ENCODE peak calls at places on chromosomes 2 and 18, in six cellular contexts. One of them, this sample, is unnamed.

GRCh38 chr2:232888099-232888836 is 18.2 kb downstream of the SNORC start:
- DNase-seq in stimulated activated CD4-positive, alpha-beta T cell treated with anti-CD3 and anti-CD28 coated beads, Interleukin-1b, Interleukin-23, amount 100 ng/mL, for 4 hours: no peak
- DNase-seq in naive thymus-derived CD4-positive, alpha-beta T cell: no peak
- DNase-seq in activated naive CD4-positive, alpha-beta T cell treated with anti-CD3 and anti-CD28 coated beads for 36 hours: no peak
- DNase-seq in astrocyte of the spinal cord: no peak
- DNase-seq in activated CD4-positive, alpha-beta T cell treated with anti-CD3 and anti-CD28 coated beads for 1 hour: no peak
- DNase-seq in this sample: no peak

GRCh38 chr2:219327719-219328118 is 4.8 kb downstream of the RESP18 start:
- DNase-seq in stimulated activated CD4-positive, alpha-beta T cell treated with anti-CD3 and anti-CD28 coated beads, Interleukin-1b, Interleukin-23, amount 100 ng/mL, for 4 hours: no peak
- DNase-seq in naive thymus-derived CD4-positive, alpha-beta T cell: no peak
- DNase-seq in activated naive CD4-positive, alpha-beta T cell treated with anti-CD3 and anti-CD28 coated beads for 36 hours: no peak
- DNase-seq in astrocyte of the spinal cord: no peak
- DNase-seq in activated CD4-positive, alpha-beta T cell treated with anti-CD3 and anti-CD28 coated beads for 1 hour: no peak
- DNase-seq in this sample: no peak

GRCh38 chr2:26448651-26449050 is 29.3 kb downstream of the OTOF start:
- DNase-seq in stimulated activated CD4-positive, alpha-beta T cell treated with anti-CD3 and anti-CD28 coated beads, Interleukin-1b, Interleukin-23, amount 100 ng/mL, for 4 hours: no peak
- DNase-seq in naive thymus-derived CD4-positive, alpha-beta T cell: no peak
- DNase-seq in activated naive CD4-positive, alpha-beta T cell treated with anti-CD3 and anti-CD28 coated beads for 36 hours: no peak
- DNase-seq in astrocyte of the spinal cord: no peak
- DNase-seq in activated CD4-positive, alpha-beta T cell treated with anti-CD3 and anti-CD28 coated beads for 1 hour: no peak
- DNase-seq in this sample: no peak

GRCh38 chr2:74044999-74045398 is 60.3 kb downstream of the TET3 start:
- DNase-seq in stimulated activated CD4-positive, alpha-beta T cell treated with anti-CD3 and anti-CD28 coated beads, Interleukin-1b, Interleukin-23, amount 100 ng/mL, for 4 hours: no peak
- DNase-seq in naive thymus-derived CD4-positive, alpha-beta T cell: no peak
- DNase-seq in activated naive CD4-positive, alpha-beta T cell treated with anti-CD3 and anti-CD28 coated beads for 36 hours: no peak
- DNase-seq in astrocyte of the spinal cord: no peak
- DNase-seq in activated CD4-positive, alpha-beta T cell treated with anti-CD3 and anti-CD28 coated beads for 1 hour: no peak
- DNase-seq in this sample: no peak

GRCh38 chr2:45009928-45010705 is 865 bp upstream of the SIX2 start:
- DNase-seq in stimulated activated CD4-positive, alpha-beta T cell treated with anti-CD3 and anti-CD28 coated beads, Interleukin-1b, Interleukin-23, amount 100 ng/mL, for 4 hours: no peak
- DNase-seq in naive thymus-derived CD4-positive, alpha-beta T cell: no peak
- DNase-seq in activated naive CD4-positive, alpha-beta T cell treated with anti-CD3 and anti-CD28 coated beads for 36 hours: no peak
- DNase-seq in astrocyte of the spinal cord: peak
- DNase-seq in activated CD4-positive, alpha-beta T cell treated with anti-CD3 and anti-CD28 coated beads for 1 hour: no peak
- DNase-seq in this sample: peak

GRCh38 chr2:27041708-27042107 is 8.9 kb downstream of the TMEM214 start:
- DNase-seq in stimulated activated CD4-positive, alpha-beta T cell treated with anti-CD3 and anti-CD28 coated beads, Interleukin-1b, Interleukin-23, amount 100 ng/mL, for 4 hours: no peak
- DNase-seq in naive thymus-derived CD4-positive, alpha-beta T cell: no peak
- DNase-seq in activated naive CD4-positive, alpha-beta T cell treated with anti-CD3 and anti-CD28 coated beads for 36 hours: no peak
- DNase-seq in astrocyte of the spinal cord: peak
- DNase-seq in activated CD4-positive, alpha-beta T cell treated with anti-CD3 and anti-CD28 coated beads for 1 hour: no peak
- DNase-seq in this sample: no peak

GRCh38 chr2:190563109-190563508 is 28.6 kb upstream of the NEMP2 start:
- DNase-seq in stimulated activated CD4-positive, alpha-beta T cell treated with anti-CD3 and anti-CD28 coated beads, Interleukin-1b, Interleukin-23, amount 100 ng/mL, for 4 hours: peak
- DNase-seq in naive thymus-derived CD4-positive, alpha-beta T cell: no peak
- DNase-seq in activated naive CD4-positive, alpha-beta T cell treated with anti-CD3 and anti-CD28 coated beads for 36 hours: peak
- DNase-seq in astrocyte of the spinal cord: no peak
- DNase-seq in activated CD4-positive, alpha-beta T cell treated with anti-CD3 and anti-CD28 coated beads for 1 hour: peak
- DNase-seq in this sample: no peak

GRCh38 chr2:101596346-101596745 is 101.2 kb upstream of the MAP4K4 start:
- DNase-seq in stimulated activated CD4-positive, alpha-beta T cell treated with anti-CD3 and anti-CD28 coated beads, Interleukin-1b, Interleukin-23, amount 100 ng/mL, for 4 hours: no peak
- DNase-seq in naive thymus-derived CD4-positive, alpha-beta T cell: no peak
- DNase-seq in activated naive CD4-positive, alpha-beta T cell treated with anti-CD3 and anti-CD28 coated beads for 36 hours: no peak
- DNase-seq in astrocyte of the spinal cord: no peak
- DNase-seq in activated CD4-positive, alpha-beta T cell treated with anti-CD3 and anti-CD28 coated beads for 1 hour: no peak
- DNase-seq in this sample: no peak

GRCh38 chr18:59870623-59871130 is 29.1 kb upstream of the PMAIP1 start:
- DNase-seq in stimulated activated CD4-positive, alpha-beta T cell treated with anti-CD3 and anti-CD28 coated beads, Interleukin-1b, Interleukin-23, amount 100 ng/mL, for 4 hours: no peak
- DNase-seq in naive thymus-derived CD4-positive, alpha-beta T cell: no peak
- DNase-seq in activated naive CD4-positive, alpha-beta T cell treated with anti-CD3 and anti-CD28 coated beads for 36 hours: no peak
- DNase-seq in astrocyte of the spinal cord: peak
- DNase-seq in activated CD4-positive, alpha-beta T cell treated with anti-CD3 and anti-CD28 coated beads for 1 hour: no peak
- DNase-seq in this sample: no peak

GRCh38 chr2:175167076-175167791 is 769 bp downstream of the ATF2 start:
- DNase-seq in stimulated activated CD4-positive, alpha-beta T cell treated with anti-CD3 and anti-CD28 coated beads, Interleukin-1b, Interleukin-23, amount 100 ng/mL, for 4 hours: peak
- DNase-seq in naive thymus-derived CD4-positive, alpha-beta T cell: no peak
- DNase-seq in activated naive CD4-positive, alpha-beta T cell treated with anti-CD3 and anti-CD28 coated beads for 36 hours: peak
- DNase-seq in astrocyte of the spinal cord: peak
- DNase-seq in activated CD4-positive, alpha-beta T cell treated with anti-CD3 and anti-CD28 coated beads for 1 hour: no peak
- DNase-seq in this sample: peak

GRCh38 chr2:169828141-169828811 is 1.0 kb downstream of the UBR3 start:
- DNase-seq in stimulated activated CD4-positive, alpha-beta T cell treated with anti-CD3 and anti-CD28 coated beads, Interleukin-1b, Interleukin-23, amount 100 ng/mL, for 4 hours: peak
- DNase-seq in naive thymus-derived CD4-positive, alpha-beta T cell: no peak
- DNase-seq in activated naive CD4-positive, alpha-beta T cell treated with anti-CD3 and anti-CD28 coated beads for 36 hours: peak
- DNase-seq in astrocyte of the spinal cord: peak
- DNase-seq in activated CD4-positive, alpha-beta T cell treated with anti-CD3 and anti-CD28 coated beads for 1 hour: no peak
- DNase-seq in this sample: peak

GRCh38 chr2:233470007-233470687 is 96.4 kb downstream of the USP40 start:
- DNase-seq in stimulated activated CD4-positive, alpha-beta T cell treated with anti-CD3 and anti-CD28 coated beads, Interleukin-1b, Interleukin-23, amount 100 ng/mL, for 4 hours: no peak
- DNase-seq in naive thymus-derived CD4-positive, alpha-beta T cell: no peak
- DNase-seq in activated naive CD4-positive, alpha-beta T cell treated with anti-CD3 and anti-CD28 coated beads for 36 hours: no peak
- DNase-seq in astrocyte of the spinal cord: peak
- DNase-seq in activated CD4-positive, alpha-beta T cell treated with anti-CD3 and anti-CD28 coated beads for 1 hour: peak
- DNase-seq in this sample: no peak

GRCh38 chr18:56662902-56663301 is 11.7 kb downstream of the WDR7 start:
- DNase-seq in stimulated activated CD4-positive, alpha-beta T cell treated with anti-CD3 and anti-CD28 coated beads, Interleukin-1b, Interleukin-23, amount 100 ng/mL, for 4 hours: no peak
- DNase-seq in naive thymus-derived CD4-positive, alpha-beta T cell: no peak
- DNase-seq in activated naive CD4-positive, alpha-beta T cell treated with anti-CD3 and anti-CD28 coated beads for 36 hours: no peak
- DNase-seq in astrocyte of the spinal cord: no peak
- DNase-seq in activated CD4-positive, alpha-beta T cell treated with anti-CD3 and anti-CD28 coated beads for 1 hour: no peak
- DNase-seq in this sample: no peak

This sample was measured in SJCRH30.